ENCODE peak calls at places on chromosomes 2 and 18, in four cellular contexts. One of them, this sample, is unnamed.

GRCh38 chr2:136929531-136929930 is 164.2 kb downstream of the THSD7B start:
- DNase-seq in CD8-positive, alpha-beta T cell: no peak
- DNase-seq in transverse colon: no peak
- DNase-seq in IMR-90: no peak
- DNase-seq in this sample: no peak

GRCh38 chr2:14678754-14679153 is 46.2 kb downstream of the LRATD1 start:
- DNase-seq in CD8-positive, alpha-beta T cell: no peak
- DNase-seq in transverse colon: no peak
- DNase-seq in IMR-90: no peak
- DNase-seq in this sample: no peak

GRCh38 chr18:36381075-36381474 is 83.6 kb downstream of the FHOD3 start:
- DNase-seq in IMR-90: no peak
- DNase-seq in CD8-positive, alpha-beta T cell: no peak
- DNase-seq in transverse colon: no peak
- DNase-seq in this sample: no peak

GRCh38 chr18:53131001-53131400 is 791.0 kb downstream of the DCC start:
- DNase-seq in IMR-90: no peak
- DNase-seq in transverse colon: no peak
- DNase-seq in CD8-positive, alpha-beta T cell: no peak
- DNase-seq in this sample: no peak

GRCh38 chr2:14288016-14288415 is 344.5 kb upstream of the LRATD1 start:
- DNase-seq in CD8-positive, alpha-beta T cell: no peak
- DNase-seq in IMR-90: no peak
- DNase-seq in transverse colon: no peak
- DNase-seq in this sample: no peak

GRCh38 chr2:164839914-164840457 is 1.6 kb downstream of the COBLL1 start:
- DNase-seq in IMR-90: peak
- DNase-seq in transverse colon: no peak
- DNase-seq in CD8-positive, alpha-beta T cell: no peak
- DNase-seq in this sample: peak

GRCh38 chr2:215272918-215273317 is 38.9 kb upstream of the ATIC start:
- DNase-seq in IMR-90: no peak
- DNase-seq in CD8-positive, alpha-beta T cell: no peak
- DNase-seq in transverse colon: no peak
- DNase-seq in this sample: no peak

GRCh38 chr18:12839526-12840196 is 44.4 kb downstream of the PTPN2 start:
- DNase-seq in IMR-90: no peak
- DNase-seq in transverse colon: no peak
- DNase-seq in CD8-positive, alpha-beta T cell: no peak
- DNase-seq in this sample: no peak

GRCh38 chr18:65988972-65989371 is 238.2 kb downstream of the CDH7 start:
- DNase-seq in transverse colon: no peak
- DNase-seq in IMR-90: no peak
- DNase-seq in CD8-positive, alpha-beta T cell: no peak
- DNase-seq in this sample: no peak

GRCh38 chr2:86087936-86088850 is 17.5 kb downstream of the POLR1A start:
- DNase-seq in CD8-positive, alpha-beta T cell: no peak
- DNase-seq in transverse colon: no peak
- DNase-seq in IMR-90: no peak
- DNase-seq in this sample: no peak

GRCh38 chr2:199057936-199058335 is 399.8 kb downstream of the SATB2 start:
- DNase-seq in IMR-90: peak
- DNase-seq in CD8-positive, alpha-beta T cell: no peak
- DNase-seq in transverse colon: no peak
- DNase-seq in this sample: no peak

GRCh38 chr2:104938226-104938941 is 84.5 kb downstream of the POU3F3 start:
- DNase-seq in CD8-positive, alpha-beta T cell: no peak
- DNase-seq in IMR-90: no peak
- DNase-seq in transverse colon: no peak
- DNase-seq in this sample: no peak

GRCh38 chr2:136538489-136538888 is 226.9 kb upstream of the THSD7B start:
- DNase-seq in CD8-positive, alpha-beta T cell: no peak
- DNase-seq in IMR-90: no peak
- DNase-seq in transverse colon: no peak
- DNase-seq in this sample: no peak

GRCh38 chr2:46179037-46179621 is 118.1 kb upstream of the EPAS1 start:
- DNase-seq in transverse colon: peak
- DNase-seq in CD8-positive, alpha-beta T cell: peak
- DNase-seq in IMR-90: peak
- DNase-seq in this sample: peak

GRCh38 chr2:109371481-109372170 is 242.1 kb downstream of the SEPTIN10 start:
- DNase-seq in transverse colon: no peak
- DNase-seq in IMR-90: no peak
- DNase-seq in CD8-positive, alpha-beta T cell: peak
- DNase-seq in this sample: no peak

GRCh38 chr2:61419570-61419969 is 51.3 kb downstream of the USP34 start:
- DNase-seq in transverse colon: no peak
- DNase-seq in CD8-positive, alpha-beta T cell: no peak
- DNase-seq in IMR-90: no peak
- DNase-seq in this sample: no peak

GRCh38 chr2:2960817-2961216 is 416.8 kb downstream of the EIPR1 start:
- DNase-seq in IMR-90: no peak
- DNase-seq in transverse colon: no peak
- DNase-seq in CD8-positive, alpha-beta T cell: no peak
- DNase-seq in this sample: no peak

GRCh38 chr2:17713291-17713690 is 40.3 kb downstream of the SMC6 start:
- DNase-seq in transverse colon: no peak
- DNase-seq in CD8-positive, alpha-beta T cell: no peak
- DNase-seq in IMR-90: no peak
- DNase-seq in this sample: no peak

GRCh38 chr2:64985457-64985856 is 3.7 kb upstream of the SLC1A4 start:
- DNase-seq in CD8-positive, alpha-beta T cell: no peak
- DNase-seq in IMR-90: no peak
- DNase-seq in transverse colon: no peak
- DNase-seq in this sample: no peak

GRCh38 chr2:181678033-181678586 is 2.2 kb downstream of the NEUROD1 start:
- DNase-seq in CD8-positive, alpha-beta T cell: peak
- DNase-seq in IMR-90: peak
- DNase-seq in transverse colon: peak
- DNase-seq in this sample: peak

This sample was measured in body of pancreas.